ENCODE peak calls at places on chromosomes 11 and 22, in five cellular contexts. J is stomach, W is GM06990, F is GM13976, G is adrenal gland. P is an unnamed sample.

GRCh38 chr11:63537293-63538101 is 889 bp downstream of the PLAAT4 start:
- DNase-seq in J (peak), W (no peak), F (no peak), G (peak), P (no peak)

GRCh38 chr11:110526323-110526722 is 96.6 kb downstream of the FDX1 start:
- DNase-seq in J (no peak), W (no peak), F (no peak), G (no peak), P (no peak)

GRCh38 chr22:36765943-36766450 is 9.9 kb downstream of the IFT27 start:
- DNase-seq in J (no peak), W (no peak), F (no peak), G (no peak), P (no peak)

GRCh38 chr11:118911113-118911879 is 14.4 kb downstream of the BCL9L start:
- DNase-seq in J (no peak), W (no peak), F (no peak), G (peak), P (no peak)

GRCh38 chr22:44154431-44154942 is 26.2 kb upstream of the PARVG start:
- DNase-seq in J (no peak), W (no peak), F (no peak), G (no peak), P (no peak)

GRCh38 chr11:69166186-69167115 is 10.7 kb downstream of the SMIM38 start:
- DNase-seq in J (no peak), W (peak), F (peak), G (peak), P (peak)

GRCh38 chr11:46388619-46389449 is 2.7 kb downstream of the CHRM4 start:
- DNase-seq in J (no peak), W (no peak), F (no peak), G (no peak), P (no peak)

GRCh38 chr11:32829157-32829679 is 509 bp upstream of the PRRG4 start:
- DNase-seq in J (no peak), W (no peak), F (peak), G (no peak), P (peak)

GRCh38 chr22:35777335-35777975 is 59.8 kb downstream of the APOL5 start:
- DNase-seq in J (no peak), W (no peak), F (no peak), G (no peak), P (no peak)

GRCh38 chr11:112174789-112175595 is at the start of gene BCO2:
- DNase-seq in J (peak), W (no peak), F (peak), G (peak), P (peak)

GRCh38 chr11:75560644-75561043 is 1.4 kb upstream of the SERPINH1 start:
- DNase-seq in J (no peak), W (no peak), F (no peak), G (no peak), P (no peak)

GRCh38 chr11:130601141-130601540 is 152.7 kb downstream of the ADAMTS15 start:
- DNase-seq in J (peak), W (no peak), F (no peak), G (no peak), P (no peak)

GRCh38 chr22:49601614-49602321 is 225.9 kb downstream of the BRD1 start:
- DNase-seq in J (no peak), W (no peak), F (no peak), G (no peak), P (no peak)

GRCh38 chr22:45320326-45320976 is 10.7 kb downstream of the FAM118A start:
- DNase-seq in J (no peak), W (no peak), F (no peak), G (no peak), P (no peak)

GRCh38 chr11:8038393-8038792 is 42.6 kb upstream of the TUB start:
- DNase-seq in J (no peak), W (no peak), F (no peak), G (peak), P (no peak)

GRCh38 chr11:62925745-62926668 is 4.8 kb upstream of the CHRM1 start:
- DNase-seq in J (no peak), W (no peak), F (no peak), G (no peak), P (no peak)

GRCh38 chr11:12126352-12127019 is 16.1 kb downstream of the MICAL2 start:
- DNase-seq in J (no peak), W (no peak), F (no peak), G (no peak), P (no peak)

GRCh38 chr11:70397336-70397982 is 870 bp upstream of the CTTN start:
- DNase-seq in J (no peak), W (no peak), F (no peak), G (no peak), P (no peak)

GRCh38 chr11:2317354-2318050 is 15.7 kb downstream of the TSPAN32 start:
- DNase-seq in J (no peak), W (no peak), F (no peak), G (peak), P (no peak)

GRCh38 chr11:59196777-59197176 is 15.9 kb downstream of the MPEG1 start:
- DNase-seq in J (no peak), W (no peak), F (no peak), G (no peak), P (no peak)

GRCh38 chr22:30728829-30729228 is 34.2 kb downstream of the OSBP2 start:
- DNase-seq in J (no peak), W (no peak), F (no peak), G (no peak), P (no peak)

GRCh38 chr11:47847537-47847891 is 636 bp downstream of the NUP160 start:
- DNase-seq in J (no peak), W (no peak), F (no peak), G (no peak), P (no peak)

GRCh38 chr11:18578975-18579598 is 9.4 kb downstream of the UEVLD start:
- DNase-seq in J (peak), W (peak), F (peak), G (no peak), P (peak)

GRCh38 chr11:26137651-26138050 is 194.3 kb upstream of the ANO3 start:
- DNase-seq in J (no peak), W (no peak), F (no peak), G (no peak), P (no peak)

GRCh38 chr11:26134053-26134452 is 197.9 kb upstream of the ANO3 start:
- DNase-seq in J (no peak), W (no peak), F (no peak), G (no peak), P (no peak)

GRCh38 chr11:26134481-26135355 is 197.2 kb upstream of the ANO3 start:
- DNase-seq in J (no peak), W (no peak), F (no peak), G (no peak), P (no peak)
- TF ChIP-seq CTCF in J (no peak), W (peak), F (peak), G (no peak), P (peak)

GRCh38 chr22:27990879-27991278 is 71.8 kb upstream of the PITPNB start:
- DNase-seq in J (peak), W (no peak), F (peak), G (peak), P (peak)
- TF ChIP-seq CTCF in J (peak), W (peak), F (peak), G (peak), P (peak)

GRCh38 chr11:102640946-102641345 is 15.8 kb upstream of the MMP20 start:
- DNase-seq in J (no peak), W (no peak), F (no peak), G (no peak), P (no peak)
- TF ChIP-seq CTCF in J (no peak), W (no peak), F (no peak), G (no peak), P (no peak)

GRCh38 chr11:36306888-36307287 is 10.8 kb downstream of the PRR5L start:
- DNase-seq in J (no peak), W (no peak), F (peak), G (peak), P (no peak)
- TF ChIP-seq CTCF in J (peak), W (peak), F (peak), G (peak), P (peak)

DNA sequence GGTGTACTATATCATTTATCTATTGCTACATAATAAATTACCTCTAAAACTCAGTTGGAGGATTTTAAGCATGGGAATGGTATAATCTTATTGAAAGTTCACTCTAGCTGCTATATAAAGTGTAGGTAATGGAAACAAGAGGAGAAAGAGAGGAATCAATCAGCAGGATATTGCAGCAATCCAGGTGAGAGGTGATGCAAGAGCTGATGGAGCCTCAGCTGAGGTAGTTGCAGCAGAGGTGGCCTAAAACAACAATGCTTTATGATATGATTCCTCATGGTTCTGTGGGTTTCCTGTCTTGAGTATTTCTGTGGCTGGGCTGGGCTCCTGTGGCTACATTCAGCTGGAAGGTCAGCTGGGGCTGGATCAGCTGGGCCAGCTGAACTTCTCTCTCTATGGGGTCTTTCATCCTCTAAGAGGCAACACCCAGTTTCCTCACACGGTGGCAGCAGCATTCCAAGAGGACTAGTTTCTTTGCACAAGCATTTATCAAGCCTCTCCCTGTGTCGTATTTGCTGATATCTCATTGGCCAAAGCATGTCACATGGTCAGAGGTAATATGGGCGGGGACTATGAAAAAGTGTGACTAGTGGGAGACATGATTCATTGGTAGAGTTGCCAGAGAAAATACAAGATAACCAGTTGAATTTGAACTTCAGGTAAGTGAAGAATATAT is 135.4 kb upstream of the LARGE1 start:
- DNase-seq in J (peak), W (peak), F (no peak), G (no peak), P (no peak)
- TF ChIP-seq CTCF in J (peak), W (peak), F (no peak), G (no peak), P (no peak)

GRCh38 chr22:42313204-42313603 is 42.8 kb upstream of the TCF20 start:
- DNase-seq in J (no peak), W (no peak), F (no peak), G (no peak), P (no peak)

GRCh38 chr22:42316988-42317387 is 46.5 kb upstream of the TCF20 start:
- DNase-seq in J (peak), W (no peak), F (no peak), G (no peak), P (no peak)

GRCh38 chr22:42315392-42315756 is 44.9 kb upstream of the TCF20 start:
- DNase-seq in J (no peak), W (no peak), F (no peak), G (no peak), P (no peak)

GRCh38 chr22:42314709-42315391 is 44.4 kb upstream of the TCF20 start:
- DNase-seq in J (no peak), W (no peak), F (no peak), G (no peak), P (no peak)

DNA sequence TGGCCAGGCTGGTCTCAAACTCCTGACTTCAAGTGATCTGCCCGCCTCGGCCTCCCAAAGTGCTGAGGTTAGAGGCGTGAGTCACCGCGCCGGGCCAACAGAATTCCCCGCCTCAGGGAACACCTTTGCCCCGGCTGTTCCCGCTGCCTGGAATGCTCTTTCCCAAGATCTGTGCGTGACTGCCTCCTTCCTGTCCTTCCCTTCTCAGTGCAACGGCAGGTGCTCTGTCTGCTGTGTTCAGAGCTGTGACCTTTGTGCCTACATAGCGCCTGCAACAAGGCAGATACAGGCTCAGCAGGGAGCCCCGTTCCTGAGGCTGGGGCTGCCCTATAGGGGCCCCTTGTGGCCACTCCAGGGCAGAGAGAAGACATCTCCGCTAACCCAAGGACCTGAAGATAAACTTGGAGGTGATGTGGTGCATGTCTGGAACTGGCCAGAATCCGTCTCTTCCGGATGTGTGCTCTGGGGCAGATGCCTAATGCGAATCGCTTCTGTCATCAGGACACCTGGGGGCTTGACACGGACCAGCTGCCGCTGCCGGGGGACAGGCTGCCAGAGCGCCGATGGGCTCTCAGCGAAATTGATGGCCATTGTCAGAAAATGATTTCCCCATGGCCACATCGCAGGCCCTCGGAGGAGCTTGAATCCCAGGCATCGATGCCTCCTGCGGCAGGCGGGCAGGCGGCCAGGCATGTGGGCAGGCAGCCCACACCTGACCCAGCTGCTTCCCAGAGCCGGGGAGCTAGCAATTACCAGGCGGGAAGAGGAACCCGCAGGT is 43.5 kb upstream of the TCF20 start:
- DNase-seq in J (peak), W (no peak), F (peak), G (peak), P (peak)
- TF ChIP-seq CTCF in J (no peak), W (peak), F (peak), G (peak), P (peak)

GRCh38 chr11:17498475-17498874 is 21.8 kb upstream of the ABCC8 start:
- DNase-seq in J (no peak), W (no peak), F (no peak), G (no peak), P (no peak)
- TF ChIP-seq CTCF in J (no peak), W (peak), F (no peak), G (no peak), P (peak)

GRCh38 chr11:78079232-78080083 is at the start of gene NDUFC2:
- DNase-seq in J (peak), W (peak), F (peak), G (peak), P (peak)
- TF ChIP-seq CTCF in J (no peak), W (no peak), F (no peak), G (no peak), P (no peak)

GRCh38 chr11:80144932-80145612 is 704.2 kb upstream of the TENM4 start:
- DNase-seq in J (no peak), W (no peak), F (no peak), G (no peak), P (no peak)
- TF ChIP-seq CTCF in J (no peak), W (no peak), F (no peak), G (no peak), P (no peak)

GRCh38 chr22:22666307-22667091 is 22.1 kb downstream of the GGTLC2 start:
- DNase-seq in J (peak), W (no peak), F (peak), G (peak), P (peak)
- TF ChIP-seq CTCF in J (peak), W (peak), F (peak), G (peak), P (peak)

P was measured in GM10248.